ENCODE peak calls at places on chromosomes 3 and 15, in four cellular contexts. A is NCI-H460, C is ureter, R is astrocyte of the spinal cord. X is an unnamed sample.

GRCh38 chr15:36230741-36231140 is 348.7 kb upstream of the CDIN1 start:
- DNase-seq in R (peak; percentile 22), C (no peak), A (no peak), X (no peak)

GRCh38 chr3:108662141-108662738 is 72.7 kb downstream of the DZIP3 start:
- DNase-seq in A (peak; percentile 59), R (peak; percentile 75), C (no peak), X (no peak)

GRCh38 chr15:71125831-71126453 is 10.7 kb downstream of the THSD4 start:
- DNase-seq in A (no peak), C (no peak), R (no peak), X (no peak)

GRCh38 chr3:196639517-196640500 is at the start of gene NRROS:
- DNase-seq in A (no peak), C (peak; percentile 74), R (peak; percentile 24), X (peak; percentile 65)

GRCh38 chr3:52606373-52607085 is 70.1 kb downstream of the UQCC5 start:
- DNase-seq in C (peak; percentile 49), A (peak; percentile 19), R (peak; percentile 25), X (peak; percentile 71)

GRCh38 chr3:71185733-71186455 is 397.6 kb downstream of the FOXP1 start:
- DNase-seq in A (no peak), C (no peak), R (peak; percentile 73), X (no peak)

GRCh38 chr3:55984631-55985030 is 483.6 kb downstream of the ERC2 start:
- DNase-seq in A (no peak), R (no peak), C (no peak), X (no peak)

GRCh38 chr3:4914464-4914863 is 64.8 kb upstream of the BHLHE40 start:
- DNase-seq in R (no peak), C (no peak), A (no peak), X (no peak)

GRCh38 chr15:70038730-70039392 is 58.9 kb downstream of the TLE3 start:
- DNase-seq in R (no peak), A (no peak), C (no peak), X (no peak)

GRCh38 chr15:89898628-89899302 is 5.0 kb upstream of the AP3S2 start:
- DNase-seq in A (peak; percentile 39), R (peak; percentile 45), C (no peak), X (peak; percentile 54)

GRCh38 chr3:112640333-112640863 is 545 bp downstream of the CCDC80 start:
- DNase-seq in A (no peak), C (no peak), R (peak; percentile 81), X (no peak)

GRCh38 chr3:150300376-150300775 is 107.7 kb upstream of the TSC22D2 start:
- DNase-seq in R (no peak), C (no peak), A (no peak), X (no peak)

GRCh38 chr3:168161696-168162095 is 66.0 kb upstream of the GOLIM4 start:
- DNase-seq in R (no peak), C (no peak), A (no peak), X (no peak)

GRCh38 chr15:49621327-49622210 is 721 bp downstream of the DTWD1 start:
- DNase-seq in A (no peak), R (peak; percentile 42), C (no peak), X (no peak)

GRCh38 chr3:119726909-119727308 is 24.1 kb downstream of the CFAP91 start:
- DNase-seq in A (no peak), R (no peak), C (no peak), X (no peak)

GRCh38 chr15:80825361-80826030 is 46.3 kb downstream of the CEMIP start:
- DNase-seq in C (no peak), R (peak; percentile 77), A (no peak), X (no peak)

GRCh38 chr3:156762631-156763185 is 63.4 kb upstream of the LEKR1 start:
- DNase-seq in R (peak; percentile 91), A (no peak), C (no peak), X (no peak)

X was measured in stomach.